ENCODE peak calls at places on chromosomes 16 and 17, in ten cellular contexts. M, X, D, Y, G, F, T, R, C and E are unnamed samples. For H3K4me1, the result is how much of the 10 kb centered on the place peaks cover.

GRCh38 chr17:57067162-57067561 is 17.9 kb upstream of the AKAP1 start:
- DNase-seq in D (no peak), T (no peak), R (no peak), Y (no peak), C (peak), G (no peak), X (no peak), F (no peak), M (no peak), E (no peak)

GRCh38 chr17:37770631-37771518 is 26.0 kb upstream of the HNF1B start:
- DNase-seq in M (peak), R (no peak), T (peak), G (peak), F (peak), D (peak), X (no peak), C (peak), Y (peak), E (no peak)

GRCh38 chr17:17580662-17581470 is 10.6 kb downstream of the PEMT start:
- DNase-seq in Y (peak), G (no peak), D (no peak), T (no peak), R (no peak), M (no peak), F (peak), C (no peak), X (no peak), E (no peak)

GRCh38 chr16:4303973-4304372 is 11.9 kb upstream of the GLIS2 start:
- DNase-seq in F (no peak), C (no peak), D (peak), Y (no peak), M (no peak), X (no peak), R (no peak), T (no peak), G (no peak), E (no peak)

GRCh38 chr16:16940351-16940750 is 530.4 kb downstream of the XYLT1 start:
- DNase-seq in T (no peak), M (no peak), G (no peak), R (no peak), X (no peak), D (peak), F (no peak), C (no peak), Y (no peak), E (no peak)

GRCh38 chr17:76202516-76202915 is 37.8 kb downstream of the RNF157 start:
- DNase-seq in Y (no peak), R (no peak), M (no peak), F (no peak), D (no peak), G (no peak), X (no peak), C (no peak), T (no peak), E (no peak)

GRCh38 chr17:28792877-28793666 is 49.3 kb downstream of the TRAF4 start:
- DNase-seq in F (peak), M (no peak), T (no peak), X (no peak), C (no peak), Y (no peak), R (no peak), D (peak), G (no peak), E (no peak)

GRCh38 chr16:81836279-81837054 is 57.4 kb downstream of the PLCG2 start:
- DNase-seq in D (no peak), C (no peak), F (no peak), Y (no peak), M (no peak), X (no peak), T (no peak), R (no peak), G (no peak), E (no peak)

GRCh38 chr16:1781758-1782407 is 488 bp downstream of the SPSB3 start:
- DNase-seq in C (peak), G (peak), Y (peak), F (no peak), T (peak), D (peak), X (no peak), R (no peak), M (no peak), E (peak)

GRCh38 chr16:31529398-31530312 is 2.0 kb downstream of the AHSP start:
- DNase-seq in R (no peak), C (no peak), X (no peak), F (no peak), Y (peak), M (peak), G (no peak), D (peak), T (no peak), E (no peak)

GRCh38 chr17:15463363-15463762 is 4.1 kb downstream of the CDRT4 start:
- DNase-seq in M (no peak), D (peak), Y (peak), X (peak), F (peak), R (no peak), G (no peak), C (peak), T (peak), E (no peak)

GRCh38 chr17:50397111-50397918 is at the start of gene LRRC59:
- DNase-seq in X (peak), M (peak), R (peak), C (peak), T (peak), Y (peak), D (peak), F (peak), G (peak), E (peak)

GRCh38 chr16:64417711-64418227 is 704.1 kb downstream of the CDH11 start:
- DNase-seq in Y (no peak), R (no peak), M (no peak), X (no peak), G (no peak), D (no peak), C (no peak), T (no peak), F (no peak), E (no peak)

GRCh38 chr17:79696159-79696982 is 34.4 kb upstream of the ENPP7 start:
- DNase-seq in F (no peak), D (no peak), Y (no peak), R (no peak), G (no peak), T (no peak), X (no peak), C (no peak), M (no peak), E (no peak)

GRCh38 chr17:81248649-81249048 is 9.5 kb downstream of the NDUFAF8 start:
- DNase-seq in C (no peak), M (no peak), T (no peak), D (no peak), X (no peak), G (no peak), Y (no peak), F (no peak), R (no peak), E (no peak)

GRCh38 chr16:74700206-74701040 is at the start of gene MLKL:
- DNase-seq in D (peak), X (peak), R (no peak), T (peak), M (peak), C (peak), G (no peak), Y (peak), F (peak), E (peak)

GRCh38 chr16:67486805-67487204 is 3.5 kb upstream of the AGRP start:
- DNase-seq in R (no peak), G (no peak), M (no peak), Y (no peak), X (no peak), C (no peak), D (no peak), F (no peak), T (peak), E (no peak)

GRCh38 chr16:1073566-1074378 is 1.2 kb downstream of the SSTR5 start:
- DNase-seq in T (no peak), D (peak), F (no peak), C (no peak), M (no peak), X (no peak), R (no peak), Y (peak), G (no peak), E (no peak)

GRCh38 chr17:31418773-31419350 is 27.4 kb downstream of the RAB11FIP4 start:
- DNase-seq in G (no peak), M (no peak), D (no peak), Y (no peak), X (no peak), R (no peak), F (no peak), C (no peak), T (no peak), E (no peak)

GRCh38 chr16:66481081-66481942 is 54.2 kb downstream of the BEAN1 start:
- DNase-seq in T (no peak), D (no peak), X (peak), G (no peak), F (no peak), M (no peak), Y (no peak), C (no peak), R (peak), E (no peak)

GRCh38 chr16:81500833-81501521 is 56.4 kb downstream of the CMIP start:
- DNase-seq in F (peak), G (no peak), T (no peak), Y (no peak), D (no peak), R (no peak), X (peak), M (no peak), C (no peak), E (no peak)

GRCh38 chr16:21218135-21218534 is 6.8 kb upstream of the ZP2 start:
- DNase-seq in F (no peak), R (no peak), M (no peak), G (no peak), Y (no peak), X (no peak), D (no peak), T (no peak), C (no peak), E (no peak)

GRCh38 chr17:30921544-30922196 is at the start of gene ADAP2:
- DNase-seq in X (peak), Y (peak), T (peak), F (peak), C (peak), M (peak), R (peak), D (peak), G (no peak), E (no peak)

GRCh38 chr16:53456625-53457024 is 22.4 kb downstream of the RBL2 start:
- DNase-seq in G (no peak), D (peak), M (no peak), F (no peak), R (no peak), X (no peak), C (no peak), Y (no peak), T (no peak), E (no peak)

GRCh38 chr17:4199818-4200402 is 56.9 kb downstream of the CYB5D2 start:
- DNase-seq in F (peak), Y (peak), R (no peak), T (no peak), G (peak), D (peak), C (no peak), M (no peak), X (no peak), E (no peak)

DNA sequence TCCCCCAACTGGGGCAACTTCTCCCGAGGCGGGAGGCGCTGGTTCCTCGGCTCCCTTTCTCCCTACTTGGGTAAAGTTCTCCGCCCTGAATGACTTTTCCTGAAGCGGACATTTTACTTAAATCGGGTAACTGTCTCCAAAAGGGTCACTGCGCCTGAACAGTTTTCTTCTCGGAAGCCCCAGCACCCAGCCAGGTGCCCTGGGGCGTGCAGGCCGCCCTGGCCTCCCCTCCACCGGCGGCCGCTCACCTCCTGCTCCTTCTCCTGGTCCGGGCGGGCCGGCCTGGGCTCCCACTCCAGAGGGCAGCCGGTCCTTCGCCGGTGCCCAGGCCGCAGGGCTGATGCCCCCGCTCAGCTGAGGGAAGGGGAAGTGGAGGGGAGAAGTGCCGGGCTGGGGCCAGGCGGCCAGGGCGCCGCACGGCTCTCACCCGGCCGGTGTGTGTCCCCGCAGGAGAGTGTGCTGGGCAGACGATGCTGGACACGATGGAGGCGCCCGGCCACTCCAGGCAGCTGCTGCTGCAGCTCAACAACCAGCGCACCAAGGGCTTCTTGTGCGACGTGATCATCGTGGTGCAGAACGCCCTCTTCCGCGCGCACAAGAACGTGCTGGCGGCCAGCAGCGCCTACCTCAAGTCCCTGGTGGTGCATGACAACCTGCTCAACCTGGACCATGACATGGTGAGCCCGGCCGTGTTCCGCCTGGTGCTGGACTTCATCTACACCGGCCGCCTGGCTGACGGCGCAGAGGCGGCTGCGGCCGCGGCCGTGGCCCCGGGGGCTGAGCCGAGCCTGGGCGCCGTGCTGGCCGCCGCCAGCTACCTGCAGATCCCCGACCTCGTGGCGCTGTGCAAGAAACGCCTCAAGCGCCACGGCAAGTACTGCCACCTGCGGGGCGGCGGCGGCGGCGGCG is 1.6 kb downstream of the HIC1 start:
- DNase-seq in F (no peak), C (peak), X (no peak), G (no peak), R (no peak), Y (peak), M (no peak), D (peak), T (peak), E (peak)
- H3K4me1 ChIP-seq in F (under half), C (half or more), X (under half), G (under half), R (half or more), Y (under half), M (under half), D (under half), T (under half), E (half or more)

DNA sequence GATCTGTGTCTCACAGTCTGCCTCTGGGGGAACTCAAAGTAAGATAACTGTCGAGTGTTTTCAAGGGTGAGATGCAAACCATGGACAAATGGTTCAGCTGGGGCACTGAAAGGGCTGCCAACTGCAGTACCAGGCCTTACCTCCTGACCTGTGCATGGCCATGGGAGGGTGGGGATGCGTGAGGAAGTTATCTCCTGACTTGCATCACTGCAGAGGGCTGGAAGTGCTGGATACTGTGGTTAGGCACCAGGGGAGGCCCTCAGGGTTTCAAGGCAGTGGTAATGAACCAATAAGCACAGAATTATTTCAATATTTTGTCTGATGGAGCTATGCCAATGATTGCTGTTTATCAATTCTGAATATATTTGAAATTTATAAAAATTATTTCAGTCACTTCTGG is 159.2 kb downstream of the CYLD start:
- DNase-seq in M (no peak), G (no peak), D (no peak), Y (no peak), T (no peak), R (no peak), X (no peak), F (no peak), C (no peak), E (no peak)
- H3K27ac ChIP-seq in M (no peak), G (no peak), D (no peak), Y (no peak), T (no peak), R (no peak), X (no peak), F (no peak), C (no peak), E (no peak)

GRCh38 chr16:11774065-11774626 is 22.9 kb downstream of the ZC3H7A start:
- DNase-seq in X (no peak), C (no peak), M (no peak), G (no peak), D (no peak), R (no peak), Y (no peak), T (no peak), F (no peak), E (no peak)

DNA sequence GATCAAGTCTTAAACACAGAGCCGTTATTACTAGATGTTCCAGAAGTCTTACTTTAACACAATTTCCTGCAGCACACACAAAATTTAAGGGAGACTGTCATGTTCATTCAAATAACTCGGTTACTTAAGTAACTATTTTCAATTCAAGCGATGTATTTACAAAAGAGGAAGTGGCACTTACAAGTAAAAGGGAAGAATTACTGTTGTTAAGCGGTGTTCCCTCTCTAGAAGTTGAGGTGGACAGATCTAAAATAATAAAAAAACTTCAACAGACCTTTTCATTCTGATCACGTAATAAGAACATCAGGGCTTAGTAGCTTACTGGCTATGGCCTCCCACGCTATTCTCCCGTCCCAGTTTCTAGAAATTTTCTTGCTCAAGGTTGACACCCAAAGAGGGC is 26.2 kb upstream of the TXNDC11 start:
- DNase-seq in R (no peak), F (no peak), D (no peak), M (no peak), C (no peak), T (no peak), G (no peak), Y (no peak), X (no peak), E (no peak)
- H3K4me1 ChIP-seq in R (under half), F (under half), D (under half), M (under half), C (under half), T (under half), G (under half), Y (under half), X (under half), E (under half)

GRCh38 chr17:45096141-45096540 is 35.0 kb downstream of the NMT1 start:
- DNase-seq in D (peak), R (no peak), F (peak), M (no peak), C (no peak), Y (no peak), X (no peak), T (no peak), G (no peak), E (no peak)

GRCh38 chr17:45098081-45098868 is 34.0 kb downstream of the PLCD3 start:
- DNase-seq in D (no peak), R (no peak), M (no peak), F (no peak), C (no peak), X (no peak), Y (no peak), T (no peak), G (no peak), E (no peak)

GRCh38 chr17:45101546-45101882 is 30.8 kb downstream of the PLCD3 start:
- DNase-seq in D (no peak), T (no peak), C (no peak), G (no peak), R (no peak), Y (no peak), F (no peak), X (no peak), M (no peak), E (no peak)

GRCh38 chr17:45096926-45097325 is 35.4 kb downstream of the PLCD3 start:
- DNase-seq in G (no peak), M (no peak), Y (no peak), X (no peak), D (no peak), T (no peak), C (no peak), R (no peak), F (no peak), E (no peak)

DNA sequence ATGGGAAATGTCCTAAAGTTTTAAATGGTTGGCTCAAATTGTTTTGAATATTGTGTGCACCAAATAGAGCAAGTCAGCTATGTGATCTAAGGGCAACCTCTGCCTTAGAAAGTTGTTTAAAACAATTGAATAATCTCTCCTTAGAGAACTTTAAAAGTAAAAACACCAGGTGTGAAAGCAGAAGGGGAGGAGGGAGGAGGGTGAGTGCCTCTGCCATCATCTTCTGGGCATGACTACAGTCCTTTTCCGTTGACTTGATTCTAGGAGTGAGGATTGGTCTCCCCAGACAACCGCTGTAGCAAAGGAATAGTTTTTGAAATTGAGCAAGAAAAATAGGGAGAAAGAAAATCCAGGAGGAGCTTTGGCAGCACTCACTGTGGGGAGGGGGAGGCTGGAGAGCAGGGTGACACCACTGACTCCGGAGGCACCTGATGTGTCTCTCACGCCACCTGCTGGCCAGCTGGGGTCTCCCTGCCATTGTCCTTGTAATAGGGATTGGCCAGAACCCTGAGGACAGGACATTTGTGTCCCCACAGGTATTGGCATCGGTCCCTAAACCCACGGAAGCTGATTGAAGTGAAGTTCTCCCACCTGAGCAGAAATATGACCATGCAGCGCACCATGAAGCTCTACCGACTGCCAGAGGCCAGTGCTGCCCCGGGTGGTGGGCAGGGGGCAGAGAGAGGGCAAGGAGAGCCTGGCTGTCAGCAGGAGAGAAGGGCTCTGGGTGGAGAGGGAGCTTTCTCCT is 33.3 kb downstream of the PLCD3 start:
- DNase-seq in F (peak), T (peak), G (peak), Y (peak), C (peak), M (peak), X (peak), R (peak), D (peak), E (peak)
- H3K27ac ChIP-seq in F (no peak), T (no peak), G (no peak), Y (no peak), C (peak), M (peak), X (no peak), R (peak), D (peak), E (no peak)

DNA sequence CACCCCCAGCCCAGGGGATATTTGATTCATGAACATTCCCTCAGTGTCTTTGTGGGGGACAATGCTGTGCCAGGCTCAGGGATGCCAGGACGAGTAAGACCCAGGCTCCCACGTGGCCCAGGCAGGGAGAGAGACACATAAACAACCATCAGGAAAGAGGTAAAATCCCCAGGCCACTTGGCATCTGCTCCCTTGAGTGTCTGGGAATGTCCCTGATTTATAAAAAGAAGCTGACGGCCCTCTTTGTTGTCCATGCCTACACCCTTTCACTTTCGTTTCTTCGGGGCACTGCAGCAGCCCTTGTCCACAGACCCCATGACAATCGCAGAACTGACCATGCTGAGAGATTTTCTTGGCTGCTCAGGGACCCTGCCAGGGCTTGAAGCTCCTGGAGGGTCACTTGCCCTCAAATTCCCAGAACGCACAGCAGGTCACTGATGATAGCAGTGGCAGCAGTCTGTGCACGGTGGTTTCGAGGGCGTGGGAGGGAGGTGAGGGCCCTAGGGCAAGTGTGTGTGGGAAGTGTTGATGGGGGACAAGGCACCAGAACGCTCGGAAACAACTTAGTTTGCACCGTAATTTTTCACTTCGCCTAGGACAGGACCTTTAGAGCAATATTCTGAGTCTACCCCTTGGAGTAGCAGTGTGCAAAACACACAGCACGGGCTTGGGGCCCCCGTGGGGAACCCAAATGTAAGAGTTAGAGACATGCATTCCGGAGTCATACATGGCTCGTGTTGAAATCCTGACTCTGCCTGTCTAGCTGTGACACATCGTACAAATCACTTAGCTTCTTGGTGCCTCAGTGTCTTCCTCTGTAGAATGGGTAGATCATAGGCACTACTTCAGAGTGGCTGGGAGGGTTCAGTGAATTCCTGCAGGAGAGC is 4.7 kb downstream of the NOD2 start:
- DNase-seq in D (no peak), F (no peak), Y (no peak), T (peak), X (no peak), R (no peak), C (peak), M (no peak), G (no peak), E (no peak)
- H3K4me1 ChIP-seq in D (under half), F (under half), Y (under half), T (under half), X (under half), R (half or more), C (under half), M (under half), G (under half), E (under half)